ENCODE peak calls at places on chromosomes 12 and 14, in ten cellular contexts. O, H, L, Q, R, F, Y, M, T and P are unnamed samples.

GRCh38 chr12:78697817-78698415 is 166.7 kb upstream of the SYT1 start:
- DNase-seq in O (no peak), H (no peak), L (no peak), Q (no peak), R (no peak), F (peak), Y (no peak), M (peak), T (no peak), P (no peak)

GRCh38 chr14:54691525-54692260 is 124.8 kb downstream of the SAMD4A start:
- DNase-seq in O (peak), H (peak), L (peak), Q (no peak), R (peak), F (peak), Y (peak), M (peak), T (peak), P (peak)

GRCh38 chr12:93793007-93793406 is 115.8 kb downstream of the CRADD start:
- DNase-seq in O (no peak), H (no peak), L (no peak), Q (no peak), R (no peak), F (no peak), Y (no peak), M (no peak), T (no peak), P (no peak)

GRCh38 chr14:34465069-34465859 is 3.2 kb upstream of the SPTSSA start:
- DNase-seq in O (no peak), H (peak), L (no peak), Q (no peak), R (no peak), F (peak), Y (no peak), M (peak), T (no peak), P (peak)

GRCh38 chr14:99909500-99910064 is 116.4 kb downstream of the EML1 start:
- DNase-seq in O (no peak), H (no peak), L (no peak), Q (no peak), R (no peak), F (peak), Y (no peak), M (no peak), T (no peak), P (no peak)

GRCh38 chr14:60656755-60657608 is 7.7 kb upstream of the SIX1 start:
- DNase-seq in O (no peak), H (peak), L (peak), Q (no peak), R (peak), F (peak), Y (peak), M (peak), T (peak), P (peak)

GRCh38 chr12:69739287-69740191 is 879 bp downstream of the RAB3IP start:
- DNase-seq in O (peak), H (peak), L (peak), Q (no peak), R (peak), F (peak), Y (peak), M (peak), T (peak), P (peak)

GRCh38 chr14:100825691-100826331 is at the start of gene MEG3:
- DNase-seq in O (no peak), H (peak), L (peak), Q (peak), R (no peak), F (peak), Y (no peak), M (peak), T (peak), P (peak)

GRCh38 chr12:117441751-117442150 is 80.3 kb upstream of the NOS1 start:
- DNase-seq in O (no peak), H (no peak), L (peak), Q (no peak), R (no peak), F (peak), Y (no peak), M (no peak), T (no peak), P (no peak)

GRCh38 chr12:47094804-47095203 is 15.0 kb upstream of the AMIGO2 start:
- DNase-seq in O (no peak), H (no peak), L (no peak), Q (no peak), R (no peak), F (no peak), Y (no peak), M (no peak), T (no peak), P (no peak)

GRCh38 chr14:54148251-54148650 is 191.6 kb upstream of the BMP4 start:
- DNase-seq in O (no peak), H (no peak), L (no peak), Q (no peak), R (no peak), F (no peak), Y (no peak), M (no peak), T (no peak), P (peak)

GRCh38 chr14:31300296-31300695 is 92.7 kb upstream of the HECTD1 start:
- DNase-seq in O (no peak), H (peak), L (no peak), Q (no peak), R (no peak), F (peak), Y (no peak), M (no peak), T (no peak), P (no peak)

GRCh38 chr14:103746706-103747105 is 31.1 kb downstream of the ZFYVE21 start:
- DNase-seq in O (no peak), H (no peak), L (no peak), Q (no peak), R (no peak), F (peak), Y (no peak), M (peak), T (peak), P (peak)

DNA sequence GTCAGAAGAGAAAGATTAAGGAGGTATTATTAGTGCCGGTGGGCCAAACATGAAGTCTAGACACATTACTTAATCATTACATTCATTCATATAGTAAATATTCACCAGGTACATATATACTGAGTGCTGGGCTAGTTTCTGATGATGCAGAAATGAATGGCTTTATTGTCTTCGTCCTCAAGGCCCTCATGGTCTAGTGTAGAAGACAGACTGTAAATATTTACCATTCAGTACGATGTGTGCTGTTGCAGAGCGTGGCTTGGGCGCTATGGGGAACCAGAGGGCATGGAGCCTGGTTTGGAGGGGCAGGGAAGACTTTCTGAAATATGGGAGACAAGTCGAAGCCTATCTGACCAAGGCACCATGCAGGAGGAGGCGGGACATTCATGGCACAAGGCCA is 37.0 kb upstream of the TCL1B start:
- DNase-seq in O (no peak), H (no peak), L (no peak), Q (no peak), R (no peak), F (no peak), Y (no peak), M (no peak), T (peak), P (no peak)
- TF ChIP-seq CTCF in O (no peak), H (no peak), L (no peak), Q (no peak), R (no peak), F (no peak), Y (no peak), M (no peak), T (no peak), P (no peak)

GRCh38 chr14:96423012-96423411 is 31.1 kb downstream of the AK7 start:
- DNase-seq in O (no peak), H (no peak), L (no peak), Q (no peak), R (no peak), F (no peak), Y (no peak), M (no peak), T (no peak), P (no peak)

GRCh38 chr14:96423446-96424103 is 31.6 kb downstream of the AK7 start:
- DNase-seq in O (no peak), H (no peak), L (no peak), Q (no peak), R (no peak), F (no peak), Y (no peak), M (no peak), T (no peak), P (no peak)

GRCh38 chr14:96421236-96421635 is 29.3 kb downstream of the AK7 start:
- DNase-seq in O (no peak), H (no peak), L (no peak), Q (no peak), R (no peak), F (no peak), Y (no peak), M (peak), T (no peak), P (no peak)

DNA sequence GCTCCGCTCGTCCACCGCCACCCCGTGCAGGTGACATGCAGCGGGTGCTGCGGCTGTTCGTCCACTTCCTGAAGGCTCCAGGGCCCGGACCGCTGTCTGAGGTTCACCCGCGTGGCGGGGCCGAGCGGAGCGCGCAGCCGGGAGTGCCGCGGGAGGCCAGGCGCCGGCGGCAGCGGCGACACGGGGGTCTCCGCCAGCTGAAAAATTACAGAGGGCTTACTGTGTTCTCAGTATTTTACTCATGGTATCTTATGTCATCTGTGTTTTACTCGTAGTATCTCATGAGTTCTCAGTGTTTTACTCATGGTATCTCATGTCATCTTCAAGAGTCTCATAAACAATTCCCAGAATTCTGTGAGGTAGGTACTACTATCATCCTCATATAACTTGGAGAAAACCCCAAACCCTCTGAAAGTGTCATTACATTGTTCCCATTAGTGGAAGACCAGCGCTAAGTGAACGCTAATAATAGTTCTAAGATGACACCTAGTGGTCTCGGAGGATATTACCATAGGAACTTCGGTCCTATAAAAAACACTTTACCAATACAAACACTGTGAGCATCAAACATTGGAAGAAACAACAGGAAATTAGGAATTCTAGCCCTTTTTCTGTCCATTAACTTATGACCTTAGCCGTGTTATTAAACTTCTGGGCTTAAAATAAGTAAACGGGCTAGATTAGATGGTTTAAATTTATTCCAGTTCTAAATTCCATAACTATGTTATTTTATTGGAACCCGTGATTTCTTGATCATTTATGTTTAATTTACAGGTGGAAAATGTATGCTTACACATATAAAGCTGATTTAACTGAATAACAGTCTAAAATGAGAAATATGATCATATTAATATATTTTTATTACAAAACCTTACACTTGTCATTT is 32.4 kb downstream of the AK7 start:
- DNase-seq in O (no peak), H (peak), L (peak), Q (peak), R (no peak), F (peak), Y (peak), M (peak), T (peak), P (peak)
- H3K4me3 ChIP-seq in O (no peak), H (no peak), L (peak), Q (peak), R (peak), F (peak), Y (peak), M (peak), T (peak), P (peak)

DNA sequence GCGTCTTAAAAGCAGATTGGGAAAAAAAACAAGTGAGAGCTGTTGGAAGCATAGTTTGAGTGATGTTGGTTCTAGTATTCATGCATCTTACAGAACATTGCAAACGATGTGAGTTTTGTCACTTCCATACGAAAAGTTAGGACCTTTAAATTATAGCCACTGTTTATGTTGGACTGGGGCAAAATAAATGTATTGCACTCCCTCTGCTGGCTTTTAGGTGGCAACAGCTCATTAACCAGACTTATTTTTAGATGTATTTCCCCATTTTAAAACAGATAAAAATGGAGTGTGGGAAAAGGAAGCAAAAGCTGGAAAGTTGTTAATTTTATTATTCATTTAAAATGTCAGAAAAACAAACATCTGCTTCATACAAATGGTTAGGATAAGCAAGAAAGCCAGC is 111.9 kb downstream of the LGR5 start:
- DNase-seq in O (no peak), H (peak), L (no peak), Q (no peak), R (no peak), F (peak), Y (no peak), M (peak), T (no peak), P (peak)
- TF ChIP-seq CTCF in O (no peak), H (peak), L (peak), Q (peak), R (no peak), F (peak), Y (no peak), M (peak), T (no peak), P (peak)

DNA sequence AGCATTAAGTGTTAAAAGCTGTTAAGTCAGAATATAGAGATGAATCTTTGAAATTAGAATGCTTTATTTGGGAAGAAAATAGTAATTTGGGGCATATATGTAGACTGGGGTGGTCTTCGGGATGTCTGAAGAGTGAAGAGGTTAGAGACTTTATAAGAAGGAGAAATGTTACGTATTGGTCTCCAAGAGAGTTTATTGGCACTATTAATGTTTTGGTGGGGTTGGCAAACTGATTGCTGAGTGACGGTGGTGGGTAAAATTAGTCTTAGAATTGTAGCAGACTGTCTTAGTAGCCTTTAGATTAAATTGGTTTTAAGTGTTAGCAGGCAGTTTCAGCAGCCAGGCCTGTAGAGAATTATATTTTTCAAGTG is 4.9 kb upstream of the ATP23 start:
- DNase-seq in O (no peak), H (no peak), L (no peak), Q (no peak), R (no peak), F (no peak), Y (no peak), M (no peak), T (no peak), P (no peak)
- H3K4me3 ChIP-seq in O (no peak), H (peak), L (peak), Q (peak), R (peak), F (peak), Y (peak), M (no peak), T (peak), P (peak)

DNA sequence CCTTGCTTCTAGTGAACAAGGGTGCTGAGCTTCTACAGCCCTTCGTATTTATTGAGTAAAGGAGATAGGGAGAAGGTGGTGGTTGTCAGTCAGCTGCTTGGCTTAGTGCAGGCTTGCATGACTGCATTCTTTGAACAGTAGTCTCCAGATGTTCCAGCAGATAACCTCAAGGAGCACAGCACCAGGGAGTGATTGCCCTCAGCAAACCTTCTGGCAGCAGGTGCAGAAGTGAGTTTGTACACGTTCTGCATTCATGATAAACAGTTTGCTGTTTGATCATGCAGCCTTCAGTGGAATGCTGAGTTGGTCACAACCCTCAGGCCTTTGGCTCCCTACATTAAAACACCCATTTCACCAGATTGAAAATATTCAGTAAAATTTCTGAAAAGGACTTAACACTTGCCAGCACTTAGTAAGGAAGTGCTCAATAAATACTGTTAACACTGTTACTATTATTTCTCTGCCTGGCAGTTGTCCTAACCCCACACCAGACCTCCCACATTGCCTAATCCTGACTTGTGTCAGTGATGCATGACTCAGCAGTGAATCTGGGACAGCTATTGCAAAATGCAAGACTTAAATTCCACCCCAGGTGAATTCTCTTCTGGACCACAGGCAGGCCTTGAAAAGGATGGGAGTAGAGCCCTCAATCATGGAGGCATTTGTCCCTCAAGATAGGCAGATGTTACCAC is 18.9 kb upstream of the CARMIL3 start:
- DNase-seq in O (peak), H (peak), L (no peak), Q (no peak), R (no peak), F (peak), Y (no peak), M (peak), T (no peak), P (peak)
- TF ChIP-seq CTCF in O (no peak), H (no peak), L (no peak), Q (no peak), R (no peak), F (no peak), Y (no peak), M (no peak), T (no peak), P (no peak)

GRCh38 chr12:108939594-108939993 is 59.7 kb downstream of the DAO start:
- DNase-seq in O (no peak), H (peak), L (peak), Q (no peak), R (no peak), F (peak), Y (no peak), M (peak), T (no peak), P (peak)

GRCh38 chr12:108933950-108934349 is 54.1 kb downstream of the DAO start:
- DNase-seq in O (no peak), H (no peak), L (no peak), Q (no peak), R (no peak), F (no peak), Y (no peak), M (no peak), T (no peak), P (no peak)

GRCh38 chr12:108930756-108931155 is 50.9 kb downstream of the DAO start:
- DNase-seq in O (no peak), H (no peak), L (no peak), Q (no peak), R (no peak), F (no peak), Y (no peak), M (no peak), T (no peak), P (no peak)

GRCh38 chr12:108938247-108938924 is 58.5 kb downstream of the DAO start:
- DNase-seq in O (no peak), H (no peak), L (no peak), Q (no peak), R (no peak), F (no peak), Y (no peak), M (no peak), T (no peak), P (no peak)

GRCh38 chr12:108935165-108935564 is 55.3 kb downstream of the DAO start:
- DNase-seq in O (no peak), H (no peak), L (no peak), Q (no peak), R (no peak), F (no peak), Y (no peak), M (no peak), T (no peak), P (no peak)
- H3K4me3 ChIP-seq in O (no peak), H (no peak), L (no peak), Q (no peak), R (no peak), F (no peak), Y (no peak), M (no peak), T (no peak), P (no peak)

GRCh38 chr12:48980389-48980952 is 2.3 kb downstream of the WNT1 start:
- DNase-seq in O (no peak), H (no peak), L (no peak), Q (no peak), R (no peak), F (no peak), Y (peak), M (no peak), T (no peak), P (no peak)

GRCh38 chr12:48979602-48980388 is 1.7 kb downstream of the WNT1 start:
- DNase-seq in O (no peak), H (no peak), L (no peak), Q (no peak), R (no peak), F (no peak), Y (no peak), M (no peak), T (peak), P (no peak)

GRCh38 chr12:48981757-48982157 is 3.6 kb downstream of the WNT1 start:
- DNase-seq in O (no peak), H (no peak), L (no peak), Q (no peak), R (no peak), F (no peak), Y (no peak), M (no peak), T (no peak), P (no peak)

GRCh38 chr12:48982397-48983080 is 4.4 kb downstream of the WNT1 start:
- DNase-seq in O (no peak), H (no peak), L (no peak), Q (no peak), R (no peak), F (no peak), Y (no peak), M (no peak), T (no peak), P (no peak)

DNA sequence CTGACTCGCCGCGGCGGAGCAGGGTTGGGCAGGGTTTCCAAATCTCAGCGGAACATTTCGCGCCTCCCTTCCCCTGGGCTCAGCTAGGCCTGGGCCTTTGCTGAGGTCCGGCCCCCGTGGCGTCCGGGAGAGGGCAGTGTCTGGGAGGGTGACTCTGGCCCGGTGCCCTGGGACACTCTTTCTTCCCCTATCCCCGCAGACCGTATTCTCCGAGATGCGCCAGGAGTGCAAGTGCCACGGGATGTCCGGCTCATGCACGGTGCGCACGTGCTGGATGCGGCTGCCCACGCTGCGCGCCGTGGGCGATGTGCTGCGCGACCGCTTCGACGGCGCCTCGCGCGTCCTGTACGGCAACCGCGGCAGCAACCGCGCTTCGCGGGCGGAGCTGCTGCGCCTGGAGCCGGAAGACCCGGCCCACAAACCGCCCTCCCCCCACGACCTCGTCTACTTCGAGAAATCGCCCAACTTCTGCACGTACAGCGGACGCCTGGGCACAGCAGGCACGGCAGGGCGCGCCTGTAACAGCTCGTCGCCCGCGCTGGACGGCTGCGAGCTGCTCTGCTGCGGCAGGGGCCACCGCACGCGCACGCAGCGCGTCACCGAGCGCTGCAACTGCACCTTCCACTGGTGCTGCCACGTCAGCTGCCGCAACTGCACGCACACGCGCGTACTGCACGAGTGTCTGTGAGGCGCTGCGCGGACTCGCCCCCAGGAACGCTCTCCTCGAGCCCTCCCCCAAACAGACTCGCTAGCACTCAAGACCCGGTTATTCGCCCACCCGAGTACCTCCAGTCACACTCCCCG is 3.0 kb downstream of the WNT1 start:
- DNase-seq in O (no peak), H (no peak), L (no peak), Q (no peak), R (peak), F (no peak), Y (peak), M (peak), T (no peak), P (no peak)
- TF ChIP-seq CTCF in O (no peak), H (no peak), L (peak), Q (no peak), R (peak), F (no peak), Y (peak), M (no peak), T (no peak), P (peak)